ENCODE peak calls at places on chromosome 10, in six cellular contexts. P is endothelial cell of umbilical vein, R is H1, O is K562, C is HepG2, J is GM12878. T is an unnamed sample.

GRCh38 chr10:86648706-86649426 is 5.5 kb upstream of the OPN4 start:
- DNase-seq in P (no peak), R (no peak), O (no peak), C (no peak), J (no peak), T (no peak)

GRCh38 chr10:119135517-119135890 is 30.0 kb downstream of the SFXN4 start:
- DNase-seq in P (no peak), R (no peak), O (no peak), C (no peak), J (no peak), T (no peak)

GRCh38 chr10:88922041-88922440 is 30.5 kb downstream of the ACTA2 start:
- DNase-seq in P (no peak), R (no peak), O (no peak), C (no peak), J (no peak), T (no peak)

GRCh38 chr10:62182171-62182570 is 86.5 kb downstream of the RTKN2 start:
- DNase-seq in P (no peak), R (no peak), O (no peak), C (no peak), J (no peak), T (no peak)

GRCh38 chr10:60809157-60809556 is 30.9 kb downstream of the CDK1 start:
- DNase-seq in P (no peak), R (no peak), O (no peak), C (no peak), J (no peak), T (no peak)

GRCh38 chr10:80535671-80536360 is 1.9 kb upstream of the SH2D4B start:
- DNase-seq in P (peak), R (peak), O (peak), C (no peak), J (no peak), T (peak)

GRCh38 chr10:103295391-103296044 is 18.6 kb downstream of the INA start:
- DNase-seq in P (no peak), R (no peak), O (no peak), C (no peak), J (no peak), T (no peak)

GRCh38 chr10:7159928-7160327 is 250.9 kb downstream of the SFMBT2 start:
- DNase-seq in P (no peak), R (no peak), O (no peak), C (no peak), J (no peak), T (no peak)

GRCh38 chr10:59698326-59698725 is 11.3 kb downstream of the SLC16A9 start:
- DNase-seq in P (no peak), R (no peak), O (no peak), C (no peak), J (no peak), T (no peak)

GRCh38 chr10:89954787-89955566 is 253.6 kb downstream of the KIF20B start:
- DNase-seq in P (peak), R (no peak), O (no peak), C (no peak), J (peak), T (no peak)

GRCh38 chr10:4532467-4532866 is 293.5 kb upstream of the AKR1E2 start:
- DNase-seq in P (no peak), R (no peak), O (no peak), C (no peak), J (no peak), T (no peak)

GRCh38 chr10:21194510-21194993 is 297.4 kb upstream of the NEBL start:
- DNase-seq in P (peak), R (no peak), O (no peak), C (peak), J (no peak), T (peak)

GRCh38 chr10:88802430-88802829 is at the start of gene LIPM:
- DNase-seq in P (no peak), R (no peak), O (no peak), C (no peak), J (no peak), T (no peak)

GRCh38 chr10:96269438-96270300 is 1.7 kb downstream of the BLNK start:
- DNase-seq in P (no peak), R (no peak), O (no peak), C (no peak), J (no peak), T (no peak)

GRCh38 chr10:112517381-112517976 is 70.5 kb downstream of the VTI1A start:
- DNase-seq in P (no peak), R (no peak), O (no peak), C (no peak), J (no peak), T (peak)

GRCh38 chr10:538895-539294 is 150.6 kb downstream of the DIP2C start:
- DNase-seq in P (no peak), R (no peak), O (no peak), C (no peak), J (no peak), T (no peak)

GRCh38 chr10:122140941-122141623 is 130.0 kb upstream of the BTBD16 start:
- DNase-seq in P (peak), R (no peak), O (no peak), C (peak), J (no peak), T (peak)

GRCh38 chr10:133268532-133268931 is 8.1 kb downstream of the ADAM8 start:
- DNase-seq in P (no peak), R (no peak), O (no peak), C (no peak), J (no peak), T (no peak)

GRCh38 chr10:133267293-133267692 is 9.4 kb downstream of the ADAM8 start:
- DNase-seq in P (no peak), R (no peak), O (peak), C (no peak), J (no peak), T (no peak)

GRCh38 chr10:133264455-133264854 is 12.2 kb downstream of the ADAM8 start:
- DNase-seq in P (no peak), R (no peak), O (no peak), C (no peak), J (no peak), T (no peak)

GRCh38 chr10:133267829-133268228 is 8.8 kb downstream of the ADAM8 start:
- DNase-seq in P (no peak), R (no peak), O (peak), C (no peak), J (no peak), T (no peak)

GRCh38 chr10:133266056-133266795 is 10.4 kb downstream of the ADAM8 start:
- DNase-seq in P (no peak), R (no peak), O (no peak), C (no peak), J (no peak), T (no peak)
- H3K9ac ChIP-seq in P (no peak), R (no peak), O (no peak), C (no peak), J (no peak), T (no peak)

GRCh38 chr10:28241766-28242399 is 61.0 kb downstream of the MPP7 start:
- DNase-seq in P (peak), R (no peak), O (peak), C (peak), J (peak), T (peak)
- TF ChIP-seq MAX in P (no peak), R (no peak), O (no peak), C (no peak), J (no peak), T (no peak)

GRCh38 chr10:35334297-35334696 is 2.0 kb upstream of the CCNY start:
- DNase-seq in P (no peak), R (no peak), O (no peak), C (peak), J (no peak), T (no peak)

GRCh38 chr10:35335718-35336083 is 608 bp upstream of the CCNY start:
- DNase-seq in P (no peak), R (no peak), O (no peak), C (no peak), J (no peak), T (no peak)

GRCh38 chr10:35336921-35337741 is 822 bp downstream of the CCNY start:
- DNase-seq in P (peak), R (no peak), O (no peak), C (peak), J (no peak), T (no peak)

GRCh38 chr10:35335133-35335532 is 1.2 kb upstream of the CCNY start:
- DNase-seq in P (no peak), R (no peak), O (no peak), C (peak), J (no peak), T (no peak)

DNA sequence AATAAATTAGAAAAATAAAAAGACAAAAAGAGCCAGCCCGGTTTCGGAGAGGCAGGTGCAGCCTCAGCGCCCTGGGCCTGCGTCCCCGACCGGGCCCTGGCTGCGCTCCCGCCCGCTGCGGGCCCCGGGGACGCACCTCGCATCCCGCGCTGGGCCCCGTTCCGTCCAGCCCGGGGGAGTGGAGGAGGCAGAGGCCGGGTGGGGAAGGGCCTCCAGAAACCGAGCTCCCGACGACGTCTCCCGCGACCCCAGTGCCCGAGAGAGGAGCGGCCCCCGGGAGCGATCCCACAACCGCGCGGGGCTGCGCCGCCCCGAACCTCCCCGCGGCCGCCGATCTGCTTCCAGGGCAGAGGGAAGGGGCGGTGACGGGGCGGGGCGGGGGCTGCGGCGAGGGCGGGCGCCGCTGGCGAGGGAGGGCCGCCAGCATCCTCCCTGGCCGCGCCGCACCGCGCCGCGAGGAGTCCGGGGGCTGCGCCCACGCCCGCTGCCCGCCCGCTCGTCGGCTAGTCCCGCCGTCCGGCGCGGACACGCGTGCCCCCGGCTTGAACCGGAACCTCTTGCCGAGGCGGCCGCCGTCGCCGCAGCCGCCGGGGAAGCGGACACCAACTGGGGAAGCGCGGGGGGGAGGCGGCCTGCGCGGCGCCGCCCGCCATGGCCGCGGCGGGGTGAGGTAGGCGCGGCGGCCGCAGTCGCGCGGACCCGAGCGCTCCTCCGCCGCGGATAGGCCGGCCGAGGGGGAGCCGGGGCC is at the start of gene CCNY:
- DNase-seq in P (peak), R (no peak), O (peak), C (peak), J (no peak), T (no peak)
- TF ChIP-seq POLR2A in P (peak), R (peak), O (peak), C (peak), J (peak), T (peak)

GRCh38 chr10:92142512-92142911 is 148.4 kb downstream of the CPEB3 start:
- DNase-seq in P (peak), R (no peak), O (no peak), C (no peak), J (no peak), T (no peak)

GRCh38 chr10:92146072-92146471 is 144.8 kb downstream of the CPEB3 start:
- DNase-seq in P (peak), R (no peak), O (no peak), C (no peak), J (no peak), T (no peak)

GRCh38 chr10:92146781-92147180 is 144.1 kb downstream of the CPEB3 start:
- DNase-seq in P (no peak), R (no peak), O (no peak), C (no peak), J (no peak), T (no peak)

DNA sequence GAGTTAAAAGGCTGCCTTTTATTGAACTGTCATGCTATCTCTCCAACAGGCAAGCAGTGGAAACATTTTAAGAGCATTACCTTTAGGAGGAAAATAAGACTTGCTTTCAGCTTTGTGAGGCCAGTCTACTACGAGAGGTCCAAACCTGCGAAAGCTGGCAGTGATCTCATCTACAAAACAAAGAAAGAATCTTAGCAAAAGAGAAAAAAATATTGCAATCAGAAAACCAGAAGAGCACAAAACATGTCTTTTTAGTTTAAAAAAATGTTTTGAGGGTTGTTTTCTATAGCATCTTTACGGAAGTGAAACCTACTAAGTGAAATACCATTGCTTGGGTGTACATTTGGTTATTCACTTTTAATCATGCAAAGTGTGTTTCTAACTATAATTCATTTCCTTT is 147.9 kb downstream of the CPEB3 start:
- DNase-seq in P (no peak), R (no peak), O (no peak), C (no peak), J (peak), T (no peak)
- H3K9ac ChIP-seq in P (no peak), R (no peak), O (no peak), C (no peak), J (peak), T (no peak)

GRCh38 chr10:70772627-70773026 is 12.6 kb downstream of the TBATA start:
- DNase-seq in P (no peak), R (no peak), O (no peak), C (no peak), J (no peak), T (no peak)

GRCh38 chr10:70769121-70769520 is 16.1 kb downstream of the TBATA start:
- DNase-seq in P (no peak), R (no peak), O (no peak), C (no peak), J (no peak), T (no peak)

GRCh38 chr10:70770001-70770400 is 15.2 kb downstream of the TBATA start:
- DNase-seq in P (no peak), R (no peak), O (no peak), C (no peak), J (no peak), T (no peak)

GRCh38 chr10:70773461-70773860 is 11.7 kb downstream of the TBATA start:
- DNase-seq in P (no peak), R (no peak), O (no peak), C (no peak), J (no peak), T (no peak)

GRCh38 chr10:70771311-70772194 is 13.6 kb downstream of the TBATA start:
- DNase-seq in P (no peak), R (no peak), O (no peak), C (no peak), J (no peak), T (no peak)
- TF ChIP-seq MAX in P (no peak), R (no peak), O (no peak), C (no peak), J (no peak), T (no peak)

T was measured in HCT116.